ENCODE peak calls at places on chromosomes 3 and 15, in eight cellular contexts. I is mucosa of descending colon; K is left cardiac atrium; C is dorsolateral prefrontal cortex; T is mesothelial cell of epicardium; G is HAP-1; B is stimulated activated CD4-positive, alpha-beta T cell treated with anti-CD3 and anti-CD28 coated beads, Interleukin-1b, Interleukin-23, amount 100 ng/mL, for 48 hours; R is T47D. Y is an unnamed sample.

GRCh38 chr3:39808467-39809180 is 785 bp upstream of the MYRIP start:
- DNase-seq in R (peak; percentile 55), C (no peak), I (peak; percentile 36), K (peak; percentile 47), G (peak; percentile 58), B (no peak), T (peak; percentile 49), Y (peak; percentile 23)

GRCh38 chr3:134611516-134611915 is 39.3 kb downstream of the KY start:
- DNase-seq in T (no peak), K (no peak), R (no peak), I (no peak), B (no peak), C (no peak), G (no peak), Y (no peak)

GRCh38 chr3:42101048-42101447 is 9.9 kb downstream of the TRAK1 start:
- DNase-seq in C (no peak), B (no peak), T (no peak), R (no peak), I (no peak), K (peak; percentile 61), G (no peak), Y (no peak)

GRCh38 chr3:97967966-97968365 is 4.3 kb downstream of the RIOX2 start:
- DNase-seq in B (no peak), I (no peak), G (no peak), K (no peak), C (no peak), R (no peak), T (no peak), Y (no peak)

GRCh38 chr15:71562251-71562650 is 248.1 kb upstream of the NR2E3 start:
- DNase-seq in T (no peak), R (no peak), C (no peak), B (no peak), K (no peak), I (no peak), G (no peak), Y (no peak)

GRCh38 chr15:82047493-82048446 is 2.0 kb upstream of the MEX3B start:
- DNase-seq in T (no peak), G (no peak), K (no peak), R (peak; percentile 75), B (peak; percentile 15), I (peak; percentile 22), C (no peak), Y (no peak)

GRCh38 chr15:86650084-86650483 is 570.4 kb downstream of the AGBL1 start:
- DNase-seq in C (no peak), T (no peak), K (no peak), I (peak; percentile 45), B (peak; percentile 30), G (no peak), R (peak; percentile 49), Y (no peak)

GRCh38 chr3:189099505-189100290 is 72.1 kb upstream of the TPRG1 start:
- DNase-seq in B (no peak), R (peak; percentile 70), I (peak; percentile 16), C (no peak), G (no peak), K (peak; percentile 39), T (no peak), Y (no peak)

GRCh38 chr3:134279466-134279865 is 28.8 kb upstream of the RYK start:
- DNase-seq in R (no peak), I (no peak), B (no peak), G (no peak), T (no peak), K (no peak), C (no peak), Y (no peak)

GRCh38 chr15:70433583-70434288 is 329.6 kb downstream of the UACA start:
- DNase-seq in G (no peak), I (no peak), C (no peak), T (no peak), B (no peak), R (no peak), K (no peak), Y (no peak)

GRCh38 chr3:14803101-14803980 is 15.4 kb upstream of the FGD5 start:
- DNase-seq in I (peak; percentile 57), K (peak; percentile 57), T (no peak), R (no peak), G (no peak), C (no peak), B (peak; percentile 13), Y (peak; percentile 75)

GRCh38 chr15:100335335-100335999 is 6.3 kb downstream of the ADAMTS17 start:
- DNase-seq in R (peak; percentile 27), T (no peak), I (no peak), G (no peak), C (no peak), K (no peak), B (no peak), Y (no peak)

GRCh38 chr3:13524979-13525669 is 23.8 kb upstream of the FBLN2 start:
- DNase-seq in R (no peak), B (no peak), T (no peak), I (no peak), K (no peak), C (no peak), G (no peak), Y (no peak)

Y was measured in left colon.